ENCODE peak calls at places on chromosomes 13 and 19, in five cellular contexts. One of them, this sample, is unnamed.

GRCh38 chr13:104315606-104316005 is 1249.4 kb upstream of the SLC10A2 start:
- DNase-seq in transverse colon: no peak
- DNase-seq in upper lobe of right lung: no peak
- DNase-seq in tibial artery: no peak
- DNase-seq in Peyer's patch: no peak
- DNase-seq in this sample: no peak

GRCh38 chr19:38004505-38005223 is 97.7 kb downstream of the SIPA1L3 start:
- DNase-seq in transverse colon: peak; percentile 67
- DNase-seq in upper lobe of right lung: peak; percentile 76
- DNase-seq in tibial artery: peak; percentile 91
- DNase-seq in Peyer's patch: peak; percentile 83
- DNase-seq in this sample: peak; percentile 7

GRCh38 chr19:46493236-46494114 is 2.2 kb downstream of the PNMA8B start:
- DNase-seq in transverse colon: peak; percentile 21
- DNase-seq in upper lobe of right lung: peak; percentile 75
- DNase-seq in tibial artery: no peak
- DNase-seq in Peyer's patch: peak; percentile 52
- DNase-seq in this sample: peak; percentile 46

GRCh38 chr13:44399045-44399444 is 25.4 kb downstream of the SERP2 start:
- DNase-seq in transverse colon: no peak
- DNase-seq in upper lobe of right lung: no peak
- DNase-seq in tibial artery: no peak
- DNase-seq in Peyer's patch: no peak
- DNase-seq in this sample: no peak

GRCh38 chr19:41887711-41888382 is 4.9 kb downstream of the ARHGEF1 start:
- DNase-seq in transverse colon: peak; percentile 77
- DNase-seq in upper lobe of right lung: peak; percentile 93
- DNase-seq in tibial artery: no peak
- DNase-seq in Peyer's patch: peak; percentile 94
- DNase-seq in this sample: peak; percentile 67

GRCh38 chr13:30998548-30999140 is 66.2 kb downstream of the TEX26 start:
- DNase-seq in transverse colon: no peak
- DNase-seq in upper lobe of right lung: no peak
- DNase-seq in tibial artery: no peak
- DNase-seq in Peyer's patch: no peak
- DNase-seq in this sample: no peak

GRCh38 chr13:25899464-25899863 is 152.4 kb downstream of the SHISA2 start:
- DNase-seq in transverse colon: no peak
- DNase-seq in upper lobe of right lung: no peak
- DNase-seq in tibial artery: no peak
- DNase-seq in Peyer's patch: no peak
- DNase-seq in this sample: no peak

GRCh38 chr13:36882829-36883390 is 37.1 kb downstream of the SMAD9 start:
- DNase-seq in transverse colon: no peak
- DNase-seq in upper lobe of right lung: no peak
- DNase-seq in tibial artery: no peak
- DNase-seq in Peyer's patch: no peak
- DNase-seq in this sample: no peak

GRCh38 chr13:34926513-34926912 is 15.6 kb upstream of the NBEA start:
- DNase-seq in transverse colon: no peak
- DNase-seq in upper lobe of right lung: no peak
- DNase-seq in tibial artery: no peak
- DNase-seq in Peyer's patch: no peak
- DNase-seq in this sample: no peak

GRCh38 chr19:6264077-6264445 is 15.7 kb downstream of the MLLT1 start:
- DNase-seq in transverse colon: no peak
- DNase-seq in upper lobe of right lung: no peak
- DNase-seq in tibial artery: no peak
- DNase-seq in Peyer's patch: no peak
- DNase-seq in this sample: no peak
- H3K36me3 ChIP-seq in transverse colon: peaks cover 4% of the 10 kb centered on the region
- H3K36me3 ChIP-seq in upper lobe of right lung: peaks cover 60% of the 10 kb centered on the region
- H3K36me3 ChIP-seq in tibial artery: peaks cover 49% of the 10 kb centered on the region
- H3K36me3 ChIP-seq in Peyer's patch: no peaks in the 10 kb centered on the region
- H3K36me3 ChIP-seq in this sample: peaks cover 36% of the 10 kb centered on the region

GRCh38 chr19:2109278-2109864 is 12.7 kb downstream of the IZUMO4 start:
- DNase-seq in transverse colon: no peak
- DNase-seq in upper lobe of right lung: no peak
- DNase-seq in tibial artery: no peak
- DNase-seq in Peyer's patch: no peak
- DNase-seq in this sample: no peak

GRCh38 chr19:2110822-2111221 is 14.1 kb downstream of the IZUMO4 start:
- DNase-seq in transverse colon: no peak
- DNase-seq in upper lobe of right lung: no peak
- DNase-seq in tibial artery: no peak
- DNase-seq in Peyer's patch: no peak
- DNase-seq in this sample: no peak

GRCh38 chr19:2112516-2113320 is 16.0 kb downstream of the IZUMO4 start:
- DNase-seq in transverse colon: no peak
- DNase-seq in upper lobe of right lung: no peak
- DNase-seq in tibial artery: no peak
- DNase-seq in Peyer's patch: no peak
- DNase-seq in this sample: no peak

GRCh38 chr19:2111886-2112285 is 15.2 kb downstream of the IZUMO4 start:
- DNase-seq in transverse colon: no peak
- DNase-seq in upper lobe of right lung: no peak
- DNase-seq in tibial artery: no peak
- DNase-seq in Peyer's patch: no peak
- DNase-seq in this sample: no peak

GRCh38 chr19:2111425-2111824 is 14.7 kb downstream of the IZUMO4 start:
- DNase-seq in transverse colon: no peak
- DNase-seq in upper lobe of right lung: no peak
- DNase-seq in tibial artery: no peak
- DNase-seq in Peyer's patch: no peak
- DNase-seq in this sample: no peak
- H3K36me3 ChIP-seq in transverse colon: peaks cover 75% of the 10 kb centered on the region
- H3K36me3 ChIP-seq in upper lobe of right lung: peaks cover 100% of the 10 kb centered on the region
- H3K36me3 ChIP-seq in tibial artery: peaks cover 98% of the 10 kb centered on the region
- H3K36me3 ChIP-seq in Peyer's patch: no peaks in the 10 kb centered on the region
- H3K36me3 ChIP-seq in this sample: peaks cover 79% of the 10 kb centered on the region

GRCh38 chr19:29093553-29093908 is 119.4 kb downstream of the UQCRFS1 start:
- DNase-seq in transverse colon: no peak
- DNase-seq in upper lobe of right lung: no peak
- DNase-seq in tibial artery: no peak
- DNase-seq in Peyer's patch: no peak
- DNase-seq in this sample: no peak

GRCh38 chr19:29091127-29091526 is 121.8 kb downstream of the UQCRFS1 start:
- DNase-seq in transverse colon: no peak
- DNase-seq in upper lobe of right lung: no peak
- DNase-seq in tibial artery: no peak
- DNase-seq in Peyer's patch: no peak
- DNase-seq in this sample: no peak

GRCh38 chr19:29088761-29089160 is 124.2 kb downstream of the UQCRFS1 start:
- DNase-seq in transverse colon: no peak
- DNase-seq in upper lobe of right lung: no peak
- DNase-seq in tibial artery: no peak
- DNase-seq in Peyer's patch: no peak
- DNase-seq in this sample: no peak

GRCh38 chr19:29089315-29089855 is 123.6 kb downstream of the UQCRFS1 start:
- DNase-seq in transverse colon: no peak
- DNase-seq in upper lobe of right lung: no peak
- DNase-seq in tibial artery: no peak
- DNase-seq in Peyer's patch: no peak
- DNase-seq in this sample: no peak

GRCh38 chr19:29092712-29093552 is 120.0 kb downstream of the UQCRFS1 start:
- DNase-seq in transverse colon: no peak
- DNase-seq in upper lobe of right lung: no peak
- DNase-seq in tibial artery: no peak
- DNase-seq in Peyer's patch: no peak
- DNase-seq in this sample: no peak
- H3K36me3 ChIP-seq in transverse colon: no peaks in the 10 kb centered on the region
- H3K36me3 ChIP-seq in upper lobe of right lung: no peaks in the 10 kb centered on the region
- H3K36me3 ChIP-seq in tibial artery: no peaks in the 10 kb centered on the region
- H3K36me3 ChIP-seq in Peyer's patch: no peaks in the 10 kb centered on the region
- H3K36me3 ChIP-seq in this sample: no peaks in the 10 kb centered on the region

GRCh38 chr19:40705362-40705651 is 11.4 kb downstream of the COQ8B start:
- DNase-seq in transverse colon: no peak
- DNase-seq in upper lobe of right lung: no peak
- DNase-seq in tibial artery: no peak
- DNase-seq in Peyer's patch: no peak
- DNase-seq in this sample: no peak

GRCh38 chr19:40704491-40705361 is 12.0 kb downstream of the COQ8B start:
- DNase-seq in transverse colon: no peak
- DNase-seq in upper lobe of right lung: no peak
- DNase-seq in tibial artery: no peak
- DNase-seq in Peyer's patch: no peak
- DNase-seq in this sample: no peak

GRCh38 chr19:40709817-40710216 is 6.9 kb downstream of the COQ8B start:
- DNase-seq in transverse colon: no peak
- DNase-seq in upper lobe of right lung: no peak
- DNase-seq in tibial artery: no peak
- DNase-seq in Peyer's patch: no peak
- DNase-seq in this sample: no peak

GRCh38 chr19:40705950-40706619 is 10.6 kb downstream of the COQ8B start:
- DNase-seq in transverse colon: no peak
- DNase-seq in upper lobe of right lung: no peak
- DNase-seq in tibial artery: no peak
- DNase-seq in Peyer's patch: no peak
- DNase-seq in this sample: no peak

DNA sequence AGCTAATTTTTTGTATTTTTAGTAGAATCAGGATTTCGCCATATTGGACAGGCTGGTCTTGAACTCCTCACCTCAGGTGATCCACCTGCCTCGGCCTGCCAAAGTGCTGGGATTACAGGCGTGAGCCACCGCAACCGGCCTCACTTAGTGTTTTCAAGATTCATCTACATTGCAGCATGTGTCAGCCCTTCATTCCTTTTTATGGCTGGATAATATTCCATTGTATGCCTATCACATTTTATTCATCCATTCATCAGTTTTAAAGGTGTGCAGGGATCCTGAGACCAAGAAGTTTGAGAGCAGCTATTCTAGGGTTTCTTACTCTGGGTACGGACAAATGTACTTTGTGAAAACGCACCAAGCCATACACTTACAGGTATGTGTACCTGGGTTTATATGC is 9.1 kb downstream of the COQ8B start:
- DNase-seq in transverse colon: no peak
- DNase-seq in upper lobe of right lung: no peak
- DNase-seq in tibial artery: no peak
- DNase-seq in Peyer's patch: no peak
- DNase-seq in this sample: no peak
- H3K36me3 ChIP-seq in transverse colon: peaks cover 41% of the 10 kb centered on the region
- H3K36me3 ChIP-seq in upper lobe of right lung: peaks cover 87% of the 10 kb centered on the region
- H3K36me3 ChIP-seq in tibial artery: peaks cover 56% of the 10 kb centered on the region
- H3K36me3 ChIP-seq in Peyer's patch: no peaks in the 10 kb centered on the region
- H3K36me3 ChIP-seq in this sample: peaks cover 54% of the 10 kb centered on the region

DNA sequence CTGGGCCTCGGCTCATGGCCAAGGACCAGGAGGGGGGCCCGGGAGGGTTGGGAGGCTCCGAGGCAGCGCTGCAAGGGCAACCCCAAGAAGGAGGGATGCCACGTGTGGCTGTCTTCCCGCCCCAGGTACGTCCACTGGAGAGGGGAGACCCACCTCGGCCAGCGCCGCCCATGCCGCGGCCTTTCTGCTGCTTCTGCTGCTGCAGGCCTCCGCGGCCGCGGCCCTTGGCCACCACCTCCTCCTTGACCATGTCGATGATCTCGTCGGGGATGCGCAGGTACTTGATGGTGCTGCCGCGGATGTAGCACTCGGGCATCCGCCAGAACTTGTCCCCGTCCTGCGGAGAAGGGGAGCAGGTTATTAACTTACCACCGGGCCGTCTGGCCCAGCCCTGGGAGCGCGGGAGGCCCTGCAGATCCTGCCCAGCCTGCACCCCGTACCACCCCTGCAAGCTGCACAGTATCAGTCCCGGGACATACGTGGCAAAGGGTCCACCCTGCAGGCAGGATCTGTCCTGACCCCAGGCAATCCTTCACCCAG is 13.3 kb downstream of the LSM4 start:
- DNase-seq in transverse colon: no peak
- DNase-seq in upper lobe of right lung: no peak
- DNase-seq in tibial artery: no peak
- DNase-seq in Peyer's patch: no peak
- DNase-seq in this sample: no peak
- H3K36me3 ChIP-seq in transverse colon: peaks cover 15% of the 10 kb centered on the region
- H3K36me3 ChIP-seq in upper lobe of right lung: peaks cover 36% of the 10 kb centered on the region
- H3K36me3 ChIP-seq in tibial artery: peaks cover 32% of the 10 kb centered on the region
- H3K36me3 ChIP-seq in Peyer's patch: no peaks in the 10 kb centered on the region
- H3K36me3 ChIP-seq in this sample: peaks cover 15% of the 10 kb centered on the region

GRCh38 chr19:55229789-55230182 is 1.2 kb upstream of the TMEM86B start:
- DNase-seq in transverse colon: no peak
- DNase-seq in upper lobe of right lung: no peak
- DNase-seq in tibial artery: no peak
- DNase-seq in Peyer's patch: no peak
- DNase-seq in this sample: no peak
- H3K36me3 ChIP-seq in transverse colon: peaks cover 27% of the 10 kb centered on the region
- H3K36me3 ChIP-seq in upper lobe of right lung: peaks cover 70% of the 10 kb centered on the region
- H3K36me3 ChIP-seq in tibial artery: peaks cover 64% of the 10 kb centered on the region
- H3K36me3 ChIP-seq in Peyer's patch: no peaks in the 10 kb centered on the region
- H3K36me3 ChIP-seq in this sample: peaks cover 65% of the 10 kb centered on the region

DNA sequence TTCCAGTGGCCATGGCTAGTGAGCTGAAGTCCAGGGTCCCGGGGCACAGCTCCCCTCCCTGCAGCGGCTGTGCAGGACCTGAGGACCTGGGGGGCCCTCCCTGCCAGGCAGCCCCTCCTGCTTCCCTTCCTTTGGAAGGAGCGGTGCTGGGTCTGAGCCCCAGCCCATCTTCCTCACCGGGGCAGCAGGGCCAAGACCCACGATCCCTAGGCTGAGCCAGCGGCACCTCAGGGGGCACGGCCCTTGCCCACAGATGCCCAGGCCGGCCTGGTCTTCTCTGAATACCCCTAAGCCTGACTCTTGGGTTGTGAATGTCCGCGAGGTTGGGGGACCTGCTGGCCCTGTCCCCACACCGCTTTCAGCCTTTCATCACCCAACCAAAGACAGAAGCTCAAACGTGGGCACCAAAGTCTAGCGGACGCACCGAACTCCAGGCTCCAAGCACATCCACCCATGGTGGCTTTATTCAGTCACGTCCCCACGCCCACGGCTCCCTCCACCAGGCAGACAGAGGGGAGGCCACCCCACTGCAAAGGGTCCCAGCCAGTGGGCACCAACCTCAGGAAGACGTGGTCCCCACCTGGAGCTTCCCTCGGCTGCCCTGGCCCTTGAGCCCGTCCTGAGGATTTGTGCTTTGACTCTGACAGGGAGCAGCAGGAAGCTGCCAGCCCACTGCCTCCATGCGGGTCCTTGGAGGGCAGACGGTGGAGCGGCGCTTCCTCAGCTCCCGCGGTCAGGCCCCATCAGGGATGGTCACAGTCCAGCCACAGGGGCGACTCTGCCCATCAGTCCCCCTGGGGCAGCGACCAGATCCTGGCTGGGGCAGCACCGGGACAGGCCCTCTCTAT is 8.3 kb upstream of the MEX3D start:
- DNase-seq in transverse colon: no peak
- DNase-seq in upper lobe of right lung: no peak
- DNase-seq in tibial artery: no peak
- DNase-seq in Peyer's patch: no peak
- DNase-seq in this sample: no peak
- H3K36me3 ChIP-seq in transverse colon: peaks cover 17% of the 10 kb centered on the region
- H3K36me3 ChIP-seq in upper lobe of right lung: peaks cover 42% of the 10 kb centered on the region
- H3K36me3 ChIP-seq in tibial artery: peaks cover 40% of the 10 kb centered on the region
- H3K36me3 ChIP-seq in Peyer's patch: no peaks in the 10 kb centered on the region
- H3K36me3 ChIP-seq in this sample: peaks cover 20% of the 10 kb centered on the region

GRCh38 chr13:49527123-49527522 is 31.4 kb downstream of the PHF11 start:
- DNase-seq in transverse colon: no peak
- DNase-seq in upper lobe of right lung: no peak
- DNase-seq in tibial artery: no peak
- DNase-seq in Peyer's patch: no peak
- DNase-seq in this sample: no peak
- H3K36me3 ChIP-seq in transverse colon: peaks cover 7% of the 10 kb centered on the region
- H3K36me3 ChIP-seq in upper lobe of right lung: peaks cover 36% of the 10 kb centered on the region
- H3K36me3 ChIP-seq in tibial artery: peaks cover 36% of the 10 kb centered on the region
- H3K36me3 ChIP-seq in Peyer's patch: no peaks in the 10 kb centered on the region
- H3K36me3 ChIP-seq in this sample: peaks cover 47% of the 10 kb centered on the region